ENCODE peak calls at places on chromosomes 13 and 19, in four cellular contexts. One of them, this sample, is unnamed.

GRCh38 chr13:106233336-106233735 is 302.1 kb downstream of the EFNB2 start:
- DNase-seq in activated T-cell treated with anti-CD3 and anti-CD28 coated beads, Interleukin-2, amount 50 U/mL, for 72 hours: no peak
- DNase-seq in AG09319: no peak
- DNase-seq in H54: no peak
- DNase-seq in this sample: no peak

GRCh38 chr19:18093439-18094161 is 4.0 kb upstream of the MAST3 start:
- DNase-seq in activated T-cell treated with anti-CD3 and anti-CD28 coated beads, Interleukin-2, amount 50 U/mL, for 72 hours: no peak
- DNase-seq in AG09319: no peak
- DNase-seq in H54: peak
- DNase-seq in this sample: no peak

GRCh38 chr19:38702278-38702677 is 42.0 kb downstream of the CAPN12 start:
- DNase-seq in activated T-cell treated with anti-CD3 and anti-CD28 coated beads, Interleukin-2, amount 50 U/mL, for 72 hours: no peak
- DNase-seq in AG09319: no peak
- DNase-seq in H54: no peak
- DNase-seq in this sample: no peak

GRCh38 chr13:66558511-66558910 is 671.6 kb downstream of the PCDH9 start:
- DNase-seq in activated T-cell treated with anti-CD3 and anti-CD28 coated beads, Interleukin-2, amount 50 U/mL, for 72 hours: no peak
- DNase-seq in AG09319: no peak
- DNase-seq in H54: no peak
- DNase-seq in this sample: no peak

GRCh38 chr13:92719868-92720267 is 506.7 kb upstream of the GPC6 start:
- DNase-seq in activated T-cell treated with anti-CD3 and anti-CD28 coated beads, Interleukin-2, amount 50 U/mL, for 72 hours: no peak
- DNase-seq in AG09319: no peak
- DNase-seq in H54: no peak
- DNase-seq in this sample: no peak

GRCh38 chr19:3027292-3027691 is 1.8 kb downstream of the TLE2 start:
- DNase-seq in activated T-cell treated with anti-CD3 and anti-CD28 coated beads, Interleukin-2, amount 50 U/mL, for 72 hours: no peak
- DNase-seq in AG09319: no peak
- DNase-seq in H54: no peak
- DNase-seq in this sample: no peak

GRCh38 chr19:35704218-35704617 is at the start of gene ZBTB32:
- DNase-seq in activated T-cell treated with anti-CD3 and anti-CD28 coated beads, Interleukin-2, amount 50 U/mL, for 72 hours: peak
- DNase-seq in AG09319: no peak
- DNase-seq in H54: no peak
- DNase-seq in this sample: no peak

GRCh38 chr13:51867062-51867461 is 5.3 kb downstream of the CCDC70 start:
- DNase-seq in activated T-cell treated with anti-CD3 and anti-CD28 coated beads, Interleukin-2, amount 50 U/mL, for 72 hours: no peak
- DNase-seq in AG09319: no peak
- DNase-seq in H54: no peak
- DNase-seq in this sample: no peak

GRCh38 chr13:24911135-24911524 is 147.2 kb downstream of the RNF17 start:
- DNase-seq in activated T-cell treated with anti-CD3 and anti-CD28 coated beads, Interleukin-2, amount 50 U/mL, for 72 hours: no peak
- DNase-seq in AG09319: no peak
- DNase-seq in H54: peak
- DNase-seq in this sample: no peak

GRCh38 chr19:51702103-51702753 is 9.1 kb downstream of the SPACA6 start:
- DNase-seq in activated T-cell treated with anti-CD3 and anti-CD28 coated beads, Interleukin-2, amount 50 U/mL, for 72 hours: peak
- DNase-seq in AG09319: no peak
- DNase-seq in H54: no peak
- DNase-seq in this sample: no peak

GRCh38 chr19:41911889-41912731 is 16.1 kb downstream of the ERFL start:
- DNase-seq in activated T-cell treated with anti-CD3 and anti-CD28 coated beads, Interleukin-2, amount 50 U/mL, for 72 hours: no peak
- DNase-seq in AG09319: no peak
- DNase-seq in H54: no peak
- DNase-seq in this sample: no peak

GRCh38 chr13:94706101-94706853 is 6.1 kb downstream of the SOX21 start:
- DNase-seq in activated T-cell treated with anti-CD3 and anti-CD28 coated beads, Interleukin-2, amount 50 U/mL, for 72 hours: no peak
- DNase-seq in AG09319: no peak
- DNase-seq in H54: no peak
- DNase-seq in this sample: no peak

GRCh38 chr13:71858647-71859046 is 8.4 kb downstream of the DACH1 start:
- DNase-seq in activated T-cell treated with anti-CD3 and anti-CD28 coated beads, Interleukin-2, amount 50 U/mL, for 72 hours: no peak
- DNase-seq in AG09319: no peak
- DNase-seq in H54: no peak
- DNase-seq in this sample: no peak

GRCh38 chr13:51025245-51025872 is 85.7 kb downstream of the C13orf42 start:
- DNase-seq in activated T-cell treated with anti-CD3 and anti-CD28 coated beads, Interleukin-2, amount 50 U/mL, for 72 hours: no peak
- DNase-seq in AG09319: no peak
- DNase-seq in H54: no peak
- DNase-seq in this sample: no peak

GRCh38 chr13:20814224-20814910 is 40.6 kb upstream of the EEF1AKMT1 start:
- DNase-seq in activated T-cell treated with anti-CD3 and anti-CD28 coated beads, Interleukin-2, amount 50 U/mL, for 72 hours: no peak
- DNase-seq in AG09319: peak
- DNase-seq in H54: peak
- DNase-seq in this sample: no peak

GRCh38 chr19:18478545-18479311 is 40.8 kb upstream of the ISYNA1 start:
- DNase-seq in activated T-cell treated with anti-CD3 and anti-CD28 coated beads, Interleukin-2, amount 50 U/mL, for 72 hours: peak
- DNase-seq in AG09319: peak
- DNase-seq in H54: peak
- DNase-seq in this sample: peak

GRCh38 chr13:83498486-83499190 is 383.6 kb downstream of the SLITRK1 start:
- DNase-seq in activated T-cell treated with anti-CD3 and anti-CD28 coated beads, Interleukin-2, amount 50 U/mL, for 72 hours: no peak
- DNase-seq in AG09319: peak
- DNase-seq in H54: no peak
- DNase-seq in this sample: no peak

GRCh38 chr13:64746845-64747244 is 2483.3 kb downstream of the PCDH9 start:
- DNase-seq in activated T-cell treated with anti-CD3 and anti-CD28 coated beads, Interleukin-2, amount 50 U/mL, for 72 hours: no peak
- DNase-seq in AG09319: no peak
- DNase-seq in H54: no peak
- DNase-seq in this sample: no peak

GRCh38 chr19:32674153-32674958 is 624 bp downstream of the ANKRD27 start:
- DNase-seq in activated T-cell treated with anti-CD3 and anti-CD28 coated beads, Interleukin-2, amount 50 U/mL, for 72 hours: no peak
- DNase-seq in AG09319: no peak
- DNase-seq in H54: no peak
- DNase-seq in this sample: no peak

GRCh38 chr19:53824134-53824611 is at the start of gene NLRP12:
- DNase-seq in activated T-cell treated with anti-CD3 and anti-CD28 coated beads, Interleukin-2, amount 50 U/mL, for 72 hours: no peak
- DNase-seq in AG09319: no peak
- DNase-seq in H54: no peak
- DNase-seq in this sample: no peak

GRCh38 chr19:55441319-55441691 is 1.8 kb downstream of the SHISA7 start:
- DNase-seq in activated T-cell treated with anti-CD3 and anti-CD28 coated beads, Interleukin-2, amount 50 U/mL, for 72 hours: no peak
- DNase-seq in AG09319: no peak
- DNase-seq in H54: no peak
- DNase-seq in this sample: no peak

GRCh38 chr19:14052470-14052869 is 9.4 kb downstream of the PALM3 start:
- DNase-seq in activated T-cell treated with anti-CD3 and anti-CD28 coated beads, Interleukin-2, amount 50 U/mL, for 72 hours: no peak
- DNase-seq in AG09319: no peak
- DNase-seq in H54: no peak
- DNase-seq in this sample: no peak

GRCh38 chr13:75316427-75316826 is 165.5 kb downstream of the TBC1D4 start:
- DNase-seq in activated T-cell treated with anti-CD3 and anti-CD28 coated beads, Interleukin-2, amount 50 U/mL, for 72 hours: no peak
- DNase-seq in AG09319: no peak
- DNase-seq in H54: no peak
- DNase-seq in this sample: no peak

GRCh38 chr13:114070098-114070799 is 62.2 kb downstream of the RASA3 start:
- DNase-seq in activated T-cell treated with anti-CD3 and anti-CD28 coated beads, Interleukin-2, amount 50 U/mL, for 72 hours: no peak
- DNase-seq in AG09319: no peak
- DNase-seq in H54: no peak
- DNase-seq in this sample: no peak

This sample was measured in activated CD4-positive, alpha-beta memory T cell treated with anti-CD3 and anti-CD28 coated beads, Interleukin-2, amount 10 ng/mL, durations not matched to agents 7 days and 5 days.